ENCODE peak calls at places on chromosome 12, in ten cellular contexts. One of them, this sample, is unnamed.

GRCh38 chr12:15268927-15269552 is 47.8 kb upstream of the RERG start:
- DNase-seq in kidney epithelial cell: peak; percentile 31
- DNase-seq in psoas muscle: no peak
- DNase-seq in OCI-LY7: peak; percentile 66
- DNase-seq in right atrium auricular region: no peak
- DNase-seq in GM12878: no peak
- DNase-seq in mammary epithelial cell: peak; percentile 50
- DNase-seq in ovary: peak; percentile 18
- DNase-seq in neural progenitor cell: peak; percentile 73
- DNase-seq in uterus: peak; percentile 65
- DNase-seq in this sample: peak; percentile 15

GRCh38 chr12:112950701-112951100 is 12.4 kb downstream of the OAS3 start:
- DNase-seq in ovary: no peak
- DNase-seq in OCI-LY7: no peak
- DNase-seq in uterus: no peak
- DNase-seq in neural progenitor cell: no peak
- DNase-seq in kidney epithelial cell: no peak
- DNase-seq in mammary epithelial cell: no peak
- DNase-seq in psoas muscle: no peak
- DNase-seq in GM12878: no peak
- DNase-seq in right atrium auricular region: no peak
- DNase-seq in this sample: no peak

GRCh38 chr12:46562625-46563228 is 190.2 kb upstream of the SLC38A2 start:
- DNase-seq in mammary epithelial cell: peak; percentile 95
- DNase-seq in uterus: no peak
- DNase-seq in ovary: no peak
- DNase-seq in psoas muscle: no peak
- DNase-seq in neural progenitor cell: no peak
- DNase-seq in kidney epithelial cell: peak; percentile 92
- DNase-seq in GM12878: no peak
- DNase-seq in OCI-LY7: no peak
- DNase-seq in right atrium auricular region: no peak
- DNase-seq in this sample: no peak

GRCh38 chr12:58420496-58420895 is 479.1 kb downstream of the ATP23 start:
- DNase-seq in right atrium auricular region: no peak
- DNase-seq in uterus: no peak
- DNase-seq in kidney epithelial cell: no peak
- DNase-seq in GM12878: no peak
- DNase-seq in OCI-LY7: no peak
- DNase-seq in neural progenitor cell: no peak
- DNase-seq in psoas muscle: no peak
- DNase-seq in mammary epithelial cell: peak; percentile 92
- DNase-seq in ovary: no peak
- DNase-seq in this sample: no peak

GRCh38 chr12:99087278-99087677 is 442.2 kb downstream of the APAF1 start:
- DNase-seq in OCI-LY7: no peak
- DNase-seq in ovary: no peak
- DNase-seq in kidney epithelial cell: no peak
- DNase-seq in neural progenitor cell: peak; percentile 42
- DNase-seq in psoas muscle: no peak
- DNase-seq in mammary epithelial cell: peak; percentile 5
- DNase-seq in right atrium auricular region: no peak
- DNase-seq in GM12878: no peak
- DNase-seq in uterus: no peak
- DNase-seq in this sample: no peak

GRCh38 chr12:15856097-15856982 is 25.8 kb upstream of the STRAP start:
- DNase-seq in right atrium auricular region: no peak
- DNase-seq in GM12878: peak; percentile 40
- DNase-seq in ovary: no peak
- DNase-seq in kidney epithelial cell: peak; percentile 9
- DNase-seq in neural progenitor cell: peak; percentile 68
- DNase-seq in mammary epithelial cell: peak; percentile 41
- DNase-seq in psoas muscle: no peak
- DNase-seq in uterus: peak; percentile 62
- DNase-seq in OCI-LY7: peak; percentile 60
- DNase-seq in this sample: peak; percentile 14

GRCh38 chr12:5746496-5746895 is 198.6 kb downstream of the ANO2 start:
- DNase-seq in right atrium auricular region: no peak
- DNase-seq in uterus: no peak
- DNase-seq in OCI-LY7: no peak
- DNase-seq in ovary: no peak
- DNase-seq in GM12878: no peak
- DNase-seq in psoas muscle: no peak
- DNase-seq in mammary epithelial cell: no peak
- DNase-seq in neural progenitor cell: no peak
- DNase-seq in kidney epithelial cell: peak; percentile 48
- DNase-seq in this sample: no peak

GRCh38 chr12:48197549-48197966 is 5.5 kb downstream of the OR10AD1 start:
- DNase-seq in psoas muscle: no peak
- DNase-seq in right atrium auricular region: no peak
- DNase-seq in ovary: no peak
- DNase-seq in uterus: peak; percentile 30
- DNase-seq in kidney epithelial cell: no peak
- DNase-seq in mammary epithelial cell: peak; percentile 41
- DNase-seq in GM12878: peak; percentile 15
- DNase-seq in neural progenitor cell: peak; percentile 37
- DNase-seq in OCI-LY7: peak; percentile 43
- DNase-seq in this sample: no peak

GRCh38 chr12:53223006-53223305 is 9.1 kb downstream of the RARG start:
- DNase-seq in uterus: no peak
- DNase-seq in GM12878: no peak
- DNase-seq in right atrium auricular region: no peak
- DNase-seq in OCI-LY7: no peak
- DNase-seq in neural progenitor cell: no peak
- DNase-seq in mammary epithelial cell: no peak
- DNase-seq in psoas muscle: peak; percentile 28
- DNase-seq in kidney epithelial cell: no peak
- DNase-seq in ovary: no peak
- DNase-seq in this sample: no peak

GRCh38 chr12:112881602-112882001 is 25.2 kb upstream of the OAS1 start:
- DNase-seq in kidney epithelial cell: no peak
- DNase-seq in right atrium auricular region: no peak
- DNase-seq in OCI-LY7: no peak
- DNase-seq in uterus: no peak
- DNase-seq in neural progenitor cell: no peak
- DNase-seq in mammary epithelial cell: no peak
- DNase-seq in ovary: no peak
- DNase-seq in GM12878: no peak
- DNase-seq in psoas muscle: no peak
- DNase-seq in this sample: no peak

GRCh38 chr12:5072326-5072725 is 28.6 kb downstream of the KCNA5 start:
- DNase-seq in right atrium auricular region: no peak
- DNase-seq in psoas muscle: no peak
- DNase-seq in mammary epithelial cell: no peak
- DNase-seq in uterus: no peak
- DNase-seq in kidney epithelial cell: no peak
- DNase-seq in neural progenitor cell: no peak
- DNase-seq in ovary: no peak
- DNase-seq in GM12878: no peak
- DNase-seq in OCI-LY7: no peak
- DNase-seq in this sample: no peak

GRCh38 chr12:122527478-122527944 is 462 bp downstream of the KNTC1 start:
- DNase-seq in uterus: no peak
- DNase-seq in ovary: no peak
- DNase-seq in GM12878: no peak
- DNase-seq in kidney epithelial cell: no peak
- DNase-seq in neural progenitor cell: peak; percentile 51
- DNase-seq in right atrium auricular region: no peak
- DNase-seq in psoas muscle: no peak
- DNase-seq in OCI-LY7: peak; percentile 77
- DNase-seq in mammary epithelial cell: peak; percentile 35
- DNase-seq in this sample: no peak

GRCh38 chr12:95908573-95908972 is 33.8 kb downstream of the CCDC38 start:
- DNase-seq in ovary: no peak
- DNase-seq in uterus: no peak
- DNase-seq in OCI-LY7: no peak
- DNase-seq in right atrium auricular region: no peak
- DNase-seq in psoas muscle: no peak
- DNase-seq in GM12878: no peak
- DNase-seq in mammary epithelial cell: no peak
- DNase-seq in neural progenitor cell: no peak
- DNase-seq in kidney epithelial cell: no peak
- DNase-seq in this sample: no peak

GRCh38 chr12:112716099-112717093 is 75.2 kb upstream of the RPH3A start:
- DNase-seq in right atrium auricular region: no peak
- DNase-seq in ovary: no peak
- DNase-seq in GM12878: no peak
- DNase-seq in kidney epithelial cell: no peak
- DNase-seq in psoas muscle: no peak
- DNase-seq in OCI-LY7: peak; percentile 29
- DNase-seq in uterus: no peak
- DNase-seq in mammary epithelial cell: peak; percentile 3
- DNase-seq in neural progenitor cell: peak; percentile 48
- DNase-seq in this sample: no peak

GRCh38 chr12:30725739-30726138 is 29.0 kb downstream of the CAPRIN2 start:
- DNase-seq in ovary: no peak
- DNase-seq in mammary epithelial cell: peak; percentile 57
- DNase-seq in psoas muscle: no peak
- DNase-seq in uterus: no peak
- DNase-seq in right atrium auricular region: no peak
- DNase-seq in GM12878: no peak
- DNase-seq in kidney epithelial cell: peak; percentile 35
- DNase-seq in neural progenitor cell: no peak
- DNase-seq in OCI-LY7: no peak
- DNase-seq in this sample: no peak

GRCh38 chr12:67698711-67699603 is 50.4 kb downstream of the DYRK2 start:
- DNase-seq in uterus: no peak
- DNase-seq in kidney epithelial cell: no peak
- DNase-seq in GM12878: peak; percentile 98
- DNase-seq in OCI-LY7: peak; percentile 88
- DNase-seq in psoas muscle: no peak
- DNase-seq in mammary epithelial cell: peak; percentile 96
- DNase-seq in right atrium auricular region: no peak
- DNase-seq in ovary: no peak
- DNase-seq in neural progenitor cell: no peak
- DNase-seq in this sample: peak; percentile 80

GRCh38 chr12:50772470-50772869 is 8.6 kb downstream of the ATF1 start:
- DNase-seq in psoas muscle: no peak
- DNase-seq in right atrium auricular region: no peak
- DNase-seq in mammary epithelial cell: no peak
- DNase-seq in neural progenitor cell: no peak
- DNase-seq in ovary: no peak
- DNase-seq in GM12878: no peak
- DNase-seq in kidney epithelial cell: no peak
- DNase-seq in uterus: no peak
- DNase-seq in OCI-LY7: no peak
- DNase-seq in this sample: no peak
- TF ChIP-seq CTCF in psoas muscle: no peak
- TF ChIP-seq CTCF in right atrium auricular region: no peak
- TF ChIP-seq CTCF in mammary epithelial cell: no peak
- TF ChIP-seq CTCF in neural progenitor cell: no peak
- TF ChIP-seq CTCF in ovary: no peak
- TF ChIP-seq CTCF in GM12878: no peak
- TF ChIP-seq CTCF in kidney epithelial cell: no peak
- TF ChIP-seq CTCF in uterus: no peak
- TF ChIP-seq CTCF in OCI-LY7: no peak
- TF ChIP-seq CTCF in this sample: no peak

DNA sequence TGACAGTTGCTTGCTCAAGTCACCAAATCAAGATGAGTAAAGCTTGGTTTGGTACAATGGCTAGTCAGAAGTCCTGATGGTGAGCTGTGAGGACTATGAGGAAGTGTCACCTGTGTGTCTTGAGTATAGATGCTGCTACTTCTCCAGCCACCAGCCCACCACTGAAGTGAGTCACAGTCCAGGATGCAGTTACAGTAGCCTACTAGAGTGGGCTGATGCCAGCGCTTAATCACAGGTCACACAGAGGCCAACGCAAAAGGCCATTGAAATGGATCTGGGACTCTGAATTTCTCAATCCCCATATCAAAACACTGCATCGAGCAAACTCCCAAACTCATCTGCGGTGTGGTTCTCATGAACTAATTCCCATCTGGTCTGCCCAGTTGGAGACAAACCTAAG is 223.1 kb downstream of the ANO6 start:
- DNase-seq in kidney epithelial cell: no peak
- DNase-seq in OCI-LY7: no peak
- DNase-seq in psoas muscle: no peak
- DNase-seq in uterus: no peak
- DNase-seq in right atrium auricular region: no peak
- DNase-seq in neural progenitor cell: no peak
- DNase-seq in mammary epithelial cell: no peak
- DNase-seq in ovary: no peak
- DNase-seq in GM12878: no peak
- DNase-seq in this sample: no peak
- H3K4me3 ChIP-seq in kidney epithelial cell: no peak overlapping the region
- H3K4me3 ChIP-seq in OCI-LY7: no peak overlapping the region
- H3K4me3 ChIP-seq in psoas muscle: no peak overlapping the region
- H3K4me3 ChIP-seq in uterus: no peak overlapping the region
- H3K4me3 ChIP-seq in right atrium auricular region: no peak overlapping the region
- H3K4me3 ChIP-seq in neural progenitor cell: no peak overlapping the region
- H3K4me3 ChIP-seq in mammary epithelial cell: no peak overlapping the region
- H3K4me3 ChIP-seq in ovary: no peak overlapping the region
- H3K4me3 ChIP-seq in GM12878: no peak overlapping the region
- H3K4me3 ChIP-seq in this sample: no peak overlapping the region

GRCh38 chr12:69269736-69270135 is 30.4 kb downstream of the CPSF6 start:
- DNase-seq in ovary: no peak
- DNase-seq in uterus: no peak
- DNase-seq in OCI-LY7: no peak
- DNase-seq in neural progenitor cell: no peak
- DNase-seq in psoas muscle: no peak
- DNase-seq in right atrium auricular region: no peak
- DNase-seq in kidney epithelial cell: no peak
- DNase-seq in mammary epithelial cell: no peak
- DNase-seq in GM12878: no peak
- DNase-seq in this sample: no peak

GRCh38 chr12:69266045-69266635 is 26.8 kb downstream of the CPSF6 start:
- DNase-seq in ovary: no peak
- DNase-seq in right atrium auricular region: no peak
- DNase-seq in neural progenitor cell: no peak
- DNase-seq in OCI-LY7: no peak
- DNase-seq in GM12878: no peak
- DNase-seq in uterus: no peak
- DNase-seq in psoas muscle: no peak
- DNase-seq in mammary epithelial cell: peak; percentile 79
- DNase-seq in kidney epithelial cell: no peak
- DNase-seq in this sample: no peak

GRCh38 chr12:69262264-69262974 is 23.1 kb downstream of the CPSF6 start:
- DNase-seq in kidney epithelial cell: no peak
- DNase-seq in ovary: no peak
- DNase-seq in neural progenitor cell: no peak
- DNase-seq in GM12878: no peak
- DNase-seq in uterus: no peak
- DNase-seq in right atrium auricular region: no peak
- DNase-seq in mammary epithelial cell: no peak
- DNase-seq in OCI-LY7: no peak
- DNase-seq in psoas muscle: no peak
- DNase-seq in this sample: no peak

GRCh38 chr12:69265205-69265604 is 25.8 kb downstream of the CPSF6 start:
- DNase-seq in right atrium auricular region: no peak
- DNase-seq in OCI-LY7: no peak
- DNase-seq in GM12878: no peak
- DNase-seq in ovary: no peak
- DNase-seq in neural progenitor cell: no peak
- DNase-seq in mammary epithelial cell: no peak
- DNase-seq in psoas muscle: no peak
- DNase-seq in uterus: no peak
- DNase-seq in kidney epithelial cell: no peak
- DNase-seq in this sample: no peak
- H3K36me3 ChIP-seq in right atrium auricular region: peaks cover 50% of the 10 kb centered on the region
- H3K36me3 ChIP-seq in OCI-LY7: peaks cover 99% of the 10 kb centered on the region
- H3K36me3 ChIP-seq in GM12878: peaks cover 3% of the 10 kb centered on the region
- H3K36me3 ChIP-seq in ovary: no peaks in the 10 kb centered on the region
- H3K36me3 ChIP-seq in neural progenitor cell: peaks cover 75% of the 10 kb centered on the region
- H3K36me3 ChIP-seq in mammary epithelial cell: peaks cover 26% of the 10 kb centered on the region
- H3K36me3 ChIP-seq in psoas muscle: peaks cover 88% of the 10 kb centered on the region
- H3K36me3 ChIP-seq in uterus: no peaks in the 10 kb centered on the region
- H3K36me3 ChIP-seq in kidney epithelial cell: no peaks in the 10 kb centered on the region
- H3K36me3 ChIP-seq in this sample: peaks cover 2% of the 10 kb centered on the region

GRCh38 chr12:11875414-11875935 is 195.3 kb upstream of the BCL2L14 start:
- DNase-seq in GM12878: no peak
- DNase-seq in psoas muscle: no peak
- DNase-seq in right atrium auricular region: no peak
- DNase-seq in neural progenitor cell: no peak
- DNase-seq in ovary: no peak
- DNase-seq in OCI-LY7: no peak
- DNase-seq in kidney epithelial cell: no peak
- DNase-seq in mammary epithelial cell: peak; percentile 85
- DNase-seq in uterus: no peak
- DNase-seq in this sample: no peak
- TF ChIP-seq CTCF in GM12878: no peak
- TF ChIP-seq CTCF in psoas muscle: no peak
- TF ChIP-seq CTCF in right atrium auricular region: no peak
- TF ChIP-seq CTCF in neural progenitor cell: no peak
- TF ChIP-seq CTCF in ovary: no peak
- TF ChIP-seq CTCF in OCI-LY7: no peak
- TF ChIP-seq CTCF in kidney epithelial cell: no peak
- TF ChIP-seq CTCF in mammary epithelial cell: peak; percentile 19
- TF ChIP-seq CTCF in uterus: no peak
- TF ChIP-seq CTCF in this sample: no peak